ENCODE peak calls at places on chromosomes 11 and 22, in six cellular contexts. B is HCT116, F is K562, Q is HepG2, H is GM12878, V is H1. U is an unnamed sample.

GRCh38 chr11:130633466-130633865 is 185.0 kb downstream of the ADAMTS15 start:
- DNase-seq in B (no peak), F (no peak), Q (no peak), H (no peak), V (no peak), U (no peak)

GRCh38 chr11:27592111-27592780 is 85.7 kb upstream of the LIN7C start:
- DNase-seq in B (no peak), F (no peak), Q (no peak), H (no peak), V (no peak), U (no peak)

GRCh38 chr22:28279888-28280287 is 360.8 kb upstream of the PITPNB start:
- DNase-seq in B (no peak), F (no peak), Q (no peak), H (no peak), V (no peak), U (no peak)

GRCh38 chr11:119310682-119311052 is 6.3 kb downstream of the MCAM start:
- DNase-seq in B (no peak), F (no peak), Q (no peak), H (no peak), V (no peak), U (no peak)

GRCh38 chr11:74474316-74474715 is 7.0 kb upstream of the KCNE3 start:
- DNase-seq in B (no peak), F (no peak), Q (no peak), H (no peak), V (no peak), U (no peak)

GRCh38 chr22:20566420-20567260 is 59.2 kb downstream of the MED15 start:
- DNase-seq in B (no peak), F (no peak), Q (no peak), H (no peak), V (no peak), U (no peak)

GRCh38 chr11:113401718-113402117 is 14.1 kb downstream of the ANKK1 start:
- DNase-seq in B (peak; percentile 32), F (no peak), Q (no peak), H (no peak), V (no peak), U (no peak)

GRCh38 chr11:76129729-76130128 is 76.6 kb downstream of the WNT11 start:
- DNase-seq in B (no peak), F (no peak), Q (no peak), H (no peak), V (no peak), U (no peak)

GRCh38 chr11:100719362-100719761 is 32.3 kb downstream of the ARHGAP42 start:
- DNase-seq in B (no peak), F (no peak), Q (no peak), H (no peak), V (no peak), U (peak; percentile 59)

GRCh38 chr11:69429716-69430491 is 51.6 kb upstream of the LINC01488 start:
- DNase-seq in B (no peak), F (no peak), Q (no peak), H (no peak), V (no peak), U (no peak)

GRCh38 chr22:22343603-22344276 is 99.2 kb downstream of the VPREB1 start:
- DNase-seq in B (no peak), F (no peak), Q (no peak), H (no peak), V (no peak), U (no peak)

GRCh38 chr11:8839957-8840945 is 70.7 kb upstream of the AKIP1 start:
- DNase-seq in B (no peak), F (no peak), Q (peak; percentile 35), H (no peak), V (peak; percentile 50), U (no peak)

GRCh38 chr11:134139303-134139872 is 70.5 kb downstream of the JAM3 start:
- DNase-seq in B (no peak), F (no peak), Q (no peak), H (no peak), V (no peak), U (no peak)

GRCh38 chr11:19455731-19456130 is 215.0 kb upstream of the E2F8 start:
- DNase-seq in B (no peak), F (no peak), Q (no peak), H (no peak), V (no peak), U (peak; percentile 32)

GRCh38 chr22:28773461-28773867 is 969 bp downstream of the CCDC117 start:
- DNase-seq in B (no peak), F (no peak), Q (no peak), H (peak; percentile 60), V (no peak), U (no peak)

GRCh38 chr11:4763096-4763495 is 6.6 kb downstream of the OR51F1 start:
- DNase-seq in B (no peak), F (no peak), Q (no peak), H (peak; percentile 20), V (no peak), U (no peak)

GRCh38 chr22:21849489-21849888 is 18.0 kb downstream of the MAPK1 start:
- DNase-seq in B (no peak), F (no peak), Q (no peak), H (no peak), V (no peak), U (no peak)

DNA sequence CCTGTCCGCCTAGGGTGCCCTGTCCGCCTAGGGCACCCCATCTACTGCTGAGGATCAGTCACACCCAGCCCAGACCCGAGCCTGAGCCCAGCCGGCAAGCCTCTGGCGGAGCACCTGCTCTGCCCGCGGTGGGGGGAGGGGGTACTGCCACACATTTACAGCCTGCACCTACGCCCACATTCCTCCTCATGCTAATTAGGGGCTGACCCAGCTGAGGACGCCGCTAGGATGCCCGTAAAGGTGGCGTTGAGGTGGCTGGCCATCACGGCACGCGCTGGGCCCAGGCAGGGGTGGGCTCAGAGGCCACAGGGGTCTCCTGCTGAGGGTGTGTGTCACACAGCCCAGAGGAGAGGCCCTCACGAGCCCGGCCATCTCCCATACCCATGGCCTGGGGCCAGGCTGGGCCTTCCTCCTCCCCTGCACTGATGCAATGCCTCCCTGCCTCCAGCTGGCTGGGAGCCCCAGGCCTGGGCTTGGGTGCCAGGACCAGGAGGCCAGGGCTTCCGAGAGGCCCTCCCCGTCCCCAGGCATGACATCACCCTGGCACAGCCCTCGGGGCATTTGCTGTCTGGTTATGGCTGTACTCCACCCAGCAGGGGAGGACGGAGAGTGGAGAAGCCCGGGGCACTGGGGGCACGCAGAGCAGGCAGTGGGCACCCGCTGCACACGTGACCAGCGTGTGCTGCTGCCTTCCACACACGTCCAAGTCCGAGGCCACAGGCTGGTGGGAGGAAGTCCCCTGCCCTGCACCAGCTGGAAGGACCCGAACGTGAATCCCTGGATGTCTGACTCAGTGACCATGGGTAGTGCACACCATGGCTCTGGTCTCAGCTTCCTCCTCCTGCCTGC is 12.7 kb downstream of the DUSP8 start:
- DNase-seq in B (no peak), F (no peak), Q (no peak), H (no peak), V (peak; percentile 80), U (no peak)
- TF ChIP-seq ZNF274 in B (no peak), F (no peak), Q (no peak), H (no peak), V (no peak), U (no peak)

DNA sequence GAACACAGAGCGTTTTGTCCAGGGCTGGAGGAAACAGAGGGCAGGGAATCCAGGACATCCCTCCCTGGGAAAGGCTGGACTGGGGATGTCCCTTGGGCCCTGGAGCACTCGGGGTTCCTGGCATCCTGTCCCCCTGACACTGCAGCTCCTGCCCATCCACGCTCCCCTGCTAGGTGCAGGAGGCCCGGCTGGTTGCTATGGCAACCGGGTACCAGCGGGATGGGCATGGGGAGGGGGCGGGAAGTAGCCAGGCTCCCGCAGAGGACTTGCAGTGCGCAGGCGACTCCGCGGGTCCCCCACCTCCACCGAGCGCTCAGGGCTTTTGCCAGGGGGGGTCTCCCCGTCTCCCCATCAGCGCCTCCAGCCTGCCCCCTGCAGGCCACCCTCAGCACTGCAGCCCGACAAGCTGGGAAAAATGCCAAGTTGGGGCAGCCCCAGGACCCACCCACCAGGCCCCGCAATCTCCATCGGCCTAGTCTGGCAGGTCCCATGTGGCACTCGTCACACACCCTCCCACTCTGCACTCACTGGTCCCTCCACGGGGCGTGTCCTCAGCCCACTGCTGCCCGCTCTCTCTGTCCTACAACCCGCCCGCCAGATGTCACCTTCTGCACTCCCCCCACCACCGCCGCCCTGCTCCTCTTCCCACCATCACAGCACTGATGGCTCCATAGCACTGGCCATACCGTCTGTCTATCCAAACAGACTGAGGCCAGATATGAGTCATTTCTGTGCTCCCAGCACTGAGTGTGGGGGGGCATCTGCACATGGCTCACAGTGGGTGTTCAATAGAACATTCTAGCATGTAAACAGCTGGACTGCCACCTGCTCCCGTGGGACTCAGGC is 31.5 kb downstream of the KIAA0930 start:
- DNase-seq in B (no peak), F (peak; percentile 38), Q (no peak), H (no peak), V (peak; percentile 97), U (no peak)
- H3K27me3 ChIP-seq in B (no peaks in the 10 kb centered on the region), F (peaks cover 8% of the 10 kb centered on the region), Q (no peaks in the 10 kb centered on the region), H (no peaks in the 10 kb centered on the region), V (no peaks in the 10 kb centered on the region), U (no peaks in the 10 kb centered on the region)

DNA sequence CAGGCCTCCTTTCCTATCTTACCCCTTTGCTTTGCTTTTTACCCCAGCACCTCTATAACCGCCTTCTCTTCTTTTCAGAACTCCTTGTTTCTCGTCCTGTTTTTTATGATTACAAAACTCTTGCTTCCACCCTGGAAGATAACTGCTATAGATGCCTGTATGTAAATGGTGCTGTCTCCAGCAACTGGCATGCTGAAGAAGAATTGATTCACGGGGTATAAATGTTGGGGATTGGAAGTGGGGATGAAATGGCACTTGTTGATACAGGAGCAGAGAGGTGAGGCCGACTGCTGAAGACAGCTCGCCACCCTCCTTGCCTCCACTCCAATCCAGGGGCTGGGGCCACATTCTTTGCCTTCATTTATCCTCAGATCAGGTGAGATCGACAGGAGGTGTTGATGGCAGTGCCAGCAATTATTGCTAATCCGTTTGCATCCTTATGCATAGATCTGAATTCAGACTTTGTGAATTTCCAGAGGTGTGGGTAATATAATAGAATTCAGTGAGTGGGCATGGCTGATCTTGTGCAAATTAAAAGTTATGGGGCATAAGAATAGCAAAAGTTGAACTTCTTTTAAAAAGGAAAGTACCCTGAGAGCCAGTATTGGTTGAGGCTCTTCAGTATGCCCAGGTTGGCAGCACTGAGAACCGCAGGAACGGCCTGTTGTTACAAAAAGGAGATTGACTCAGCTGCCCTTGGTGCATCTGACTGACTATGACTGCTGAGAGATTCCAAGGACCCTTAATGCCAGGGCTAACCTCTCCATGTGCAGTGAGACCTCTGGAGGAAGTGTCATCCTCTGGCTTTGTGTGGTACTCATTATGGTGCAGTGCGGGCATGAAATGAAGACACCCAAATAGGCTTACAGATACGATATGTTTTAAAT is 5.3 kb downstream of the NEAT1 start:
- DNase-seq in B (peak; percentile 39), F (peak; percentile 65), Q (no peak), H (no peak), V (no peak), U (no peak)
- H3K4me1 ChIP-seq in B (peaks cover 28% of the 10 kb centered on the region), F (peaks cover 5% of the 10 kb centered on the region), Q (peaks cover 67% of the 10 kb centered on the region), H (peaks cover 30% of the 10 kb centered on the region), V (peaks cover 44% of the 10 kb centered on the region), U (peaks cover 5% of the 10 kb centered on the region)

GRCh38 chr11:72040497-72041363 is 39.6 kb downstream of the NUMA1 start:
- DNase-seq in B (peak; percentile 72), F (peak; percentile 88), Q (peak; percentile 88), H (no peak), V (peak; percentile 73), U (peak; percentile 86)

GRCh38 chr11:72037554-72038311 is 39.0 kb downstream of the IL18BP start:
- DNase-seq in B (no peak), F (no peak), Q (no peak), H (no peak), V (no peak), U (no peak)

GRCh38 chr11:72039108-72039850 is 40.6 kb downstream of the IL18BP start:
- DNase-seq in B (no peak), F (no peak), Q (no peak), H (no peak), V (no peak), U (no peak)

GRCh38 chr11:72038491-72038890 is 39.8 kb downstream of the IL18BP start:
- DNase-seq in B (no peak), F (no peak), Q (no peak), H (no peak), V (no peak), U (no peak)

GRCh38 chr11:72036687-72037086 is 38.0 kb downstream of the IL18BP start:
- DNase-seq in B (no peak), F (no peak), Q (no peak), H (no peak), V (no peak), U (no peak)
- TF ChIP-seq ZNF274 in B (no peak), F (no peak), Q (no peak), H (no peak), V (no peak), U (no peak)